ENCODE peak calls at places on chromosomes 1 and 21, in nine cellular contexts. B is AG10803, A is cardiac fibroblast, T is right lobe of liver, C is uterus, N is mammary epithelial cell, F is colonic mucosa, Y is MM.1S, R is GM13976. V is an unnamed sample.

GRCh38 chr1:96995351-96995750 is 273.8 kb downstream of the PTBP2 start:
- DNase-seq in B (no peak), A (no peak), T (no peak), C (no peak), N (no peak), F (no peak), Y (no peak), R (no peak), V (no peak)

GRCh38 chr1:224632921-224633321 is 16.8 kb downstream of the CNIH3 start:
- DNase-seq in B (peak; percentile 41), A (peak; percentile 56), T (no peak), C (no peak), N (no peak), F (no peak), Y (no peak), R (no peak), V (peak; percentile 38)

GRCh38 chr1:178575611-178576331 is 62.9 kb downstream of the TEX35 start:
- DNase-seq in B (no peak), A (no peak), T (no peak), C (no peak), N (no peak), F (no peak), Y (no peak), R (no peak), V (no peak)

GRCh38 chr1:183159960-183160359 is 26.1 kb upstream of the LAMC2 start:
- DNase-seq in B (no peak), A (no peak), T (no peak), C (no peak), N (peak; percentile 100), F (peak; percentile 90), Y (no peak), R (no peak), V (peak; percentile 99)

GRCh38 chr1:30286241-30286983 is 437.0 kb downstream of the MATN1 start:
- DNase-seq in B (no peak), A (no peak), T (no peak), C (no peak), N (no peak), F (peak; percentile 12), Y (no peak), R (no peak), V (no peak)

GRCh38 chr1:156749429-156750118 is 1.9 kb downstream of the HDGF start:
- DNase-seq in B (no peak), A (no peak), T (peak; percentile 59), C (no peak), N (no peak), F (peak; percentile 81), Y (no peak), R (no peak), V (peak; percentile 39)

GRCh38 chr1:7149080-7149838 is 364.0 kb downstream of the CAMTA1 start:
- DNase-seq in B (peak; percentile 6), A (peak; percentile 11), T (peak; percentile 81), C (no peak), N (no peak), F (no peak), Y (no peak), R (no peak), V (no peak)

GRCh38 chr21:42760977-42761751 is 107.7 kb downstream of the PDE9A start:
- DNase-seq in B (no peak), A (no peak), T (no peak), C (no peak), N (no peak), F (no peak), Y (no peak), R (no peak), V (peak; percentile 18)

GRCh38 chr1:42228938-42229337 is 64.4 kb upstream of the GUCA2A start:
- DNase-seq in B (no peak), A (no peak), T (no peak), C (no peak), N (no peak), F (no peak), Y (no peak), R (no peak), V (no peak)

GRCh38 chr1:178417858-178418257 is 78.9 kb downstream of the CLEC20A start:
- DNase-seq in B (peak; percentile 61), A (peak; percentile 33), T (no peak), C (no peak), N (peak; percentile 88), F (no peak), Y (no peak), R (no peak), V (peak; percentile 81)

GRCh38 chr1:99207216-99207615 is 57.1 kb upstream of the PLPPR4 start:
- DNase-seq in B (no peak), A (no peak), T (no peak), C (no peak), N (peak; percentile 37), F (no peak), Y (no peak), R (no peak), V (no peak)

GRCh38 chr1:117631361-117631760 is 25.5 kb downstream of the TENT5C start:
- DNase-seq in B (no peak), A (no peak), T (no peak), C (no peak), N (no peak), F (no peak), Y (peak; percentile 79), R (no peak), V (no peak)

GRCh38 chr1:64965239-64966157 is 851 bp downstream of the JAK1 start:
- DNase-seq in B (peak; percentile 62), A (peak; percentile 72), T (peak; percentile 79), C (peak; percentile 59), N (peak; percentile 43), F (peak; percentile 66), Y (peak; percentile 86), R (no peak), V (peak; percentile 43)

GRCh38 chr1:230693221-230693620 is 20.7 kb downstream of the AGT start:
- DNase-seq in B (no peak), A (no peak), T (no peak), C (no peak), N (no peak), F (no peak), Y (no peak), R (no peak), V (no peak)

DNA sequence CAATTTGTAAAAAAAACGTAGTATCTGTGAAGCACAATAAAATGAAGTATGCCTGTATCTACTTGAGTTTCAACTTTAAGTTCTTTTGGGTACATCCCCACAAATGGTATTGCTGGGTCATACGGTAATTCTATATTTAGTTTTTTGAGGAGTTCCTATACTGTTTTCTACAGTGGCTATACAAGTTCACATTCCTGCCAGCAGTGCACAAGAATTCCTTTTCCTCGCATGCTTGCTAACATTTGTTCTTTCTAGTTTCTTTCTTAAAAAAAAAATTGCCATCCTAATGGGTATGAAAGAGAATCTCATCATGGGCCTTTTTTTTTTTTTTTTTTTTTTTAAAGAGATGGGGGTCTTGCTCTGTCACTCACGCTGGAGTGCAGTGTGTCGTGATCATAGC is 41.9 kb downstream of the UCK2 start:
- DNase-seq in B (no peak), A (peak; percentile 17), T (no peak), C (no peak), N (no peak), F (no peak), Y (no peak), R (no peak), V (no peak)
- TF ChIP-seq CTCF in B (peak; percentile 40), A (peak; percentile 39), T (no peak), C (no peak), N (peak; percentile 7), F (no peak), Y (no peak), R (no peak), V (no peak)

DNA sequence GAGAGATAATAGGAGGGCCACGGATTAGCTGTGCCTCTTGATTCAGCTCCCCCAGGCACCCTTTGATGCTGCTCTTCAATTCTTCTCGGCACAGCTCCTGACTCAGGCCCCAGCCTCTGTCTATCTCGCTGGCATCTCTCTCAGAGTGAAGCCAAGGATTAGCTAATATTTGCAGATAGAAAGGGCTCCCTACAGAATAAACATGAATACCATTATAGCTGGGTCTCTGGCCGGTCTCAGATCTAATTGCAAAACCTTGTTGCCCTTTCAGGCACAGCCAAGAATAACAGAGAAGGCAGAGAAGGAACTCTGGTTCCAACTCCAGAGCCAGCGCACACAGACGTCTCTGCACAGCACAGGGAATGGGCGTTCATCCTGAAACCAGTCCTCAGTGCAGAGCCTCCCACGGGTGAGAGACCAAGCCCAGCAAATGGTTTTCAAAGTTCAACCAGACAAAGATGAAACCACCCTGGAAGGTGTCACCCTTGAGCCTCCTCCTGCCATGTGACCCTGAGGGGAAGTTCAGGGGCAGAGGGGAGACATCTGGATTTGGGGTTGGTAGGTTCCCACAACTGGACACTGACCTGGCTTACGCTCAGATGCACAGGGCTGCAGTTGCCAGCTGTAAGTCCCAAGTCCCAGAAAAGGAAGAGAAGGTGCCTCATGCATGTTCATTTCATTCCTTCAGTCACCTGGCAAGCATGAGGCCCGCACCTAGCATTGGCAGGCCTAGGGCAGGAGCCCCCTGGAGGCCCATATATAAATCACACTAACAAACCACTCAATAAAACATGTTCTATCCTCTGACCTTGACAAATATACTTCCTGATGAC is 394.0 kb downstream of the NPHP4 start:
- DNase-seq in B (no peak), A (no peak), T (no peak), C (no peak), N (no peak), F (peak; percentile 10), Y (no peak), R (no peak), V (peak; percentile 1)
- TF ChIP-seq CTCF in B (no peak), A (no peak), T (no peak), C (no peak), N (no peak), F (no peak), Y (peak; percentile 18), R (no peak), V (no peak)

DNA sequence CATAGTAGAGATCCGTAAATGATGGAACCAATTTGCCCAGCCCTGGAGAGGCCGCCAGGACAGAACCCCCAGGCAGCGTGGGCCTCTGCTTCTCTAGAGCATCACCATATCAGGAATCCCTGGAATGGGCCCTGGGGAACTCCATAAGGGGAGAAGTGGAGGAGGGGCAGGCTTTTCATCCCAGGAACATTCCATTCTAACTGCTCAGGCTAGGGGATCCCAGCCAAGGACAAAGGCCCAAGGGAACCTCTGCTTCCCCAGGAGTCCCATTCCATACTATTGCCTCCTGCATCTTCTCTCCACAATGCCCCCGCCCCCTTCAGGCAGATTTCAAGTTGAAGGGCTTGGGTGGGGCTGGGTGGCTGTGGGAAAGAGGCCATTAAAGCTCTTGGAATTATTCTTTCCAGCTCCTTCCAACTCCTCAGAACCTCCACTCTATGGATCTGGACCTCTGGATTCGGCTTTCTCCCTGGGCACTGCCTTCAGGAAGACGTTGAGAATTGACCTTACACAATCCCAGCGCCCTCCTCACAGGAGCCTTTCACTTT is 6.0 kb downstream of the TRNP1 start:
- DNase-seq in B (peak; percentile 99), A (peak; percentile 99), T (no peak), C (peak; percentile 83), N (peak; percentile 94), F (no peak), Y (no peak), R (no peak), V (peak; percentile 99)
- TF ChIP-seq CTCF in B (peak; percentile 24), A (peak; percentile 16), T (no peak), C (peak; percentile 7), N (no peak), F (no peak), Y (no peak), R (no peak), V (no peak)

DNA sequence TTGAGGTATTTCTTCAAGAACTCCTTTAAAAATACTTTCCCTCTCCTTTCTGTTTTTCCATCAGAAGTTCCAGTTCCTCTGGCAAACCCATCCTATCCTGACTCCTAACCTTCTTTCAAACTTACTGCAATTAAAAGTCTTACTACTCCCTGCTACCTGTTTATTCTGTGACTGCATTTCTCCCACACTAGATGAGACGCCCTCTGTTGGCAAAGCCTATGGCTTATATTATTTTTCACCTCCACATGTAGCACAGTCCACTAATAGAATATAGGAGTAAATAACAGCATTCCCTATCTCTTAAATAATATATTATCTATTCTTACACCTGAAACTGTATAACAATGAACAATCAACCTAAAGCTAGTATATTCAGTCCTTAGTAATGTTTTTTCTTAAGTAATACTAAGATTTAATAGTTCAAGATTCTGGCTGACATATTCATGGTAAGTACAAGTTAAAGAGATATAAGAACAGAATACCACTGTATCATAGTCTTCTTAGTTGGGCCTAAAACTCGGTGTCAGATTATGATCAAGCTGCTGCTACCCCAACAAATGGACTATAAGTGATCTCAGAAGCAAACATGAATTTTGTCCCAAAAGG is 54.8 kb downstream of the RAB3GAP2 start:
- DNase-seq in B (no peak), A (no peak), T (no peak), C (no peak), N (no peak), F (peak; percentile 29), Y (peak; percentile 14), R (no peak), V (peak; percentile 55)
- TF ChIP-seq CTCF in B (peak; percentile 30), A (peak; percentile 42), T (peak; percentile 18), C (no peak), N (peak; percentile 38), F (peak; percentile 45), Y (peak; percentile 63), R (peak; percentile 26), V (peak; percentile 52)